ENCODE peak calls at places on chromosomes 7 and 10, in eight cellular contexts. One of them, this sample, is unnamed.

GRCh38 chr10:30284860-30285594 is 64.1 kb downstream of the MTPAP start:
- DNase-seq in T-cell: no peak
- DNase-seq in T follicular helper cell: no peak
- DNase-seq in H54: peak
- DNase-seq in activated T-cell treated with anti-CD3 and anti-CD28 coated beads, Interleukin-2, amount 50 U/mL, for 1 hour: no peak
- DNase-seq in stimulated activated CD4-positive, alpha-beta T cell treated with anti-CD3 and anti-CD28 coated beads, TNF-alpha, amount 100 ng/mL, for 1 hour: no peak
- DNase-seq in endothelial cell: peak
- DNase-seq in HepG2: no peak
- DNase-seq in this sample: peak

GRCh38 chr10:17075510-17075909 is 54.1 kb downstream of the CUBN start:
- DNase-seq in stimulated activated CD4-positive, alpha-beta T cell treated with anti-CD3 and anti-CD28 coated beads, TNF-alpha, amount 100 ng/mL, for 1 hour: no peak
- DNase-seq in activated T-cell treated with anti-CD3 and anti-CD28 coated beads, Interleukin-2, amount 50 U/mL, for 1 hour: no peak
- DNase-seq in endothelial cell: no peak
- DNase-seq in T-cell: no peak
- DNase-seq in T follicular helper cell: no peak
- DNase-seq in H54: no peak
- DNase-seq in HepG2: peak
- DNase-seq in this sample: peak

GRCh38 chr7:83732305-83732704 is 83.4 kb upstream of the SEMA3E start:
- DNase-seq in H54: no peak
- DNase-seq in endothelial cell: no peak
- DNase-seq in T-cell: no peak
- DNase-seq in activated T-cell treated with anti-CD3 and anti-CD28 coated beads, Interleukin-2, amount 50 U/mL, for 1 hour: no peak
- DNase-seq in T follicular helper cell: no peak
- DNase-seq in HepG2: no peak
- DNase-seq in stimulated activated CD4-positive, alpha-beta T cell treated with anti-CD3 and anti-CD28 coated beads, TNF-alpha, amount 100 ng/mL, for 1 hour: no peak
- DNase-seq in this sample: no peak

GRCh38 chr10:70552585-70552984 is 50.0 kb downstream of the PRF1 start:
- DNase-seq in HepG2: no peak
- DNase-seq in H54: no peak
- DNase-seq in stimulated activated CD4-positive, alpha-beta T cell treated with anti-CD3 and anti-CD28 coated beads, TNF-alpha, amount 100 ng/mL, for 1 hour: no peak
- DNase-seq in endothelial cell: no peak
- DNase-seq in activated T-cell treated with anti-CD3 and anti-CD28 coated beads, Interleukin-2, amount 50 U/mL, for 1 hour: no peak
- DNase-seq in T follicular helper cell: no peak
- DNase-seq in T-cell: no peak
- DNase-seq in this sample: no peak

GRCh38 chr10:103884681-103885139 is 29.3 kb upstream of the SH3PXD2A start:
- DNase-seq in T-cell: no peak
- DNase-seq in T follicular helper cell: no peak
- DNase-seq in stimulated activated CD4-positive, alpha-beta T cell treated with anti-CD3 and anti-CD28 coated beads, TNF-alpha, amount 100 ng/mL, for 1 hour: no peak
- DNase-seq in endothelial cell: peak
- DNase-seq in HepG2: peak
- DNase-seq in activated T-cell treated with anti-CD3 and anti-CD28 coated beads, Interleukin-2, amount 50 U/mL, for 1 hour: no peak
- DNase-seq in H54: peak
- DNase-seq in this sample: peak

GRCh38 chr10:102508506-102508905 is 4.7 kb downstream of the SUFU start:
- DNase-seq in T follicular helper cell: no peak
- DNase-seq in activated T-cell treated with anti-CD3 and anti-CD28 coated beads, Interleukin-2, amount 50 U/mL, for 1 hour: no peak
- DNase-seq in T-cell: no peak
- DNase-seq in HepG2: no peak
- DNase-seq in stimulated activated CD4-positive, alpha-beta T cell treated with anti-CD3 and anti-CD28 coated beads, TNF-alpha, amount 100 ng/mL, for 1 hour: no peak
- DNase-seq in H54: no peak
- DNase-seq in endothelial cell: no peak
- DNase-seq in this sample: no peak

GRCh38 chr10:130195746-130196294 is 59.6 kb downstream of the GLRX3 start:
- DNase-seq in HepG2: no peak
- DNase-seq in T-cell: no peak
- DNase-seq in activated T-cell treated with anti-CD3 and anti-CD28 coated beads, Interleukin-2, amount 50 U/mL, for 1 hour: no peak
- DNase-seq in stimulated activated CD4-positive, alpha-beta T cell treated with anti-CD3 and anti-CD28 coated beads, TNF-alpha, amount 100 ng/mL, for 1 hour: no peak
- DNase-seq in H54: no peak
- DNase-seq in T follicular helper cell: no peak
- DNase-seq in endothelial cell: no peak
- DNase-seq in this sample: no peak

GRCh38 chr7:84317536-84317935 is 122.9 kb upstream of the SEMA3A start:
- DNase-seq in activated T-cell treated with anti-CD3 and anti-CD28 coated beads, Interleukin-2, amount 50 U/mL, for 1 hour: no peak
- DNase-seq in stimulated activated CD4-positive, alpha-beta T cell treated with anti-CD3 and anti-CD28 coated beads, TNF-alpha, amount 100 ng/mL, for 1 hour: no peak
- DNase-seq in HepG2: no peak
- DNase-seq in T-cell: no peak
- DNase-seq in T follicular helper cell: no peak
- DNase-seq in endothelial cell: no peak
- DNase-seq in H54: no peak
- DNase-seq in this sample: peak

GRCh38 chr7:90401989-90402388 is 1.3 kb upstream of the CLDN12 start:
- DNase-seq in stimulated activated CD4-positive, alpha-beta T cell treated with anti-CD3 and anti-CD28 coated beads, TNF-alpha, amount 100 ng/mL, for 1 hour: no peak
- DNase-seq in activated T-cell treated with anti-CD3 and anti-CD28 coated beads, Interleukin-2, amount 50 U/mL, for 1 hour: no peak
- DNase-seq in T-cell: no peak
- DNase-seq in endothelial cell: no peak
- DNase-seq in H54: no peak
- DNase-seq in T follicular helper cell: no peak
- DNase-seq in HepG2: no peak
- DNase-seq in this sample: no peak

GRCh38 chr10:69703766-69704191 is 73.7 kb downstream of the FAM241B start:
- DNase-seq in HepG2: no peak
- DNase-seq in endothelial cell: no peak
- DNase-seq in T follicular helper cell: no peak
- DNase-seq in stimulated activated CD4-positive, alpha-beta T cell treated with anti-CD3 and anti-CD28 coated beads, TNF-alpha, amount 100 ng/mL, for 1 hour: no peak
- DNase-seq in T-cell: no peak
- DNase-seq in H54: no peak
- DNase-seq in activated T-cell treated with anti-CD3 and anti-CD28 coated beads, Interleukin-2, amount 50 U/mL, for 1 hour: no peak
- DNase-seq in this sample: peak

GRCh38 chr10:56605043-56605442 is 244.0 kb upstream of the ZWINT start:
- DNase-seq in T-cell: no peak
- DNase-seq in endothelial cell: no peak
- DNase-seq in HepG2: no peak
- DNase-seq in stimulated activated CD4-positive, alpha-beta T cell treated with anti-CD3 and anti-CD28 coated beads, TNF-alpha, amount 100 ng/mL, for 1 hour: no peak
- DNase-seq in T follicular helper cell: no peak
- DNase-seq in H54: no peak
- DNase-seq in activated T-cell treated with anti-CD3 and anti-CD28 coated beads, Interleukin-2, amount 50 U/mL, for 1 hour: no peak
- DNase-seq in this sample: no peak

GRCh38 chr7:93461350-93461749 is 113.2 kb downstream of the CALCR start:
- DNase-seq in T-cell: no peak
- DNase-seq in HepG2: no peak
- DNase-seq in endothelial cell: no peak
- DNase-seq in H54: no peak
- DNase-seq in T follicular helper cell: no peak
- DNase-seq in stimulated activated CD4-positive, alpha-beta T cell treated with anti-CD3 and anti-CD28 coated beads, TNF-alpha, amount 100 ng/mL, for 1 hour: no peak
- DNase-seq in activated T-cell treated with anti-CD3 and anti-CD28 coated beads, Interleukin-2, amount 50 U/mL, for 1 hour: no peak
- DNase-seq in this sample: no peak

GRCh38 chr10:114138581-114138980 is 35.4 kb downstream of the CCDC186 start:
- DNase-seq in HepG2: no peak
- DNase-seq in T-cell: no peak
- DNase-seq in T follicular helper cell: no peak
- DNase-seq in H54: no peak
- DNase-seq in stimulated activated CD4-positive, alpha-beta T cell treated with anti-CD3 and anti-CD28 coated beads, TNF-alpha, amount 100 ng/mL, for 1 hour: no peak
- DNase-seq in endothelial cell: no peak
- DNase-seq in activated T-cell treated with anti-CD3 and anti-CD28 coated beads, Interleukin-2, amount 50 U/mL, for 1 hour: no peak
- DNase-seq in this sample: no peak

GRCh38 chr10:67884313-67884841 is at the start of gene SIRT1:
- DNase-seq in HepG2: peak
- DNase-seq in activated T-cell treated with anti-CD3 and anti-CD28 coated beads, Interleukin-2, amount 50 U/mL, for 1 hour: peak
- DNase-seq in T follicular helper cell: peak
- DNase-seq in H54: peak
- DNase-seq in T-cell: peak
- DNase-seq in endothelial cell: peak
- DNase-seq in stimulated activated CD4-positive, alpha-beta T cell treated with anti-CD3 and anti-CD28 coated beads, TNF-alpha, amount 100 ng/mL, for 1 hour: peak
- DNase-seq in this sample: peak

GRCh38 chr10:58070964-58071363 is 196.7 kb downstream of the IPMK start:
- DNase-seq in H54: no peak
- DNase-seq in activated T-cell treated with anti-CD3 and anti-CD28 coated beads, Interleukin-2, amount 50 U/mL, for 1 hour: no peak
- DNase-seq in HepG2: no peak
- DNase-seq in stimulated activated CD4-positive, alpha-beta T cell treated with anti-CD3 and anti-CD28 coated beads, TNF-alpha, amount 100 ng/mL, for 1 hour: no peak
- DNase-seq in T-cell: no peak
- DNase-seq in T follicular helper cell: no peak
- DNase-seq in endothelial cell: no peak
- DNase-seq in this sample: no peak

GRCh38 chr10:30993155-30993554 is 38.5 kb downstream of the ZNF438 start:
- DNase-seq in endothelial cell: no peak
- DNase-seq in H54: no peak
- DNase-seq in T-cell: no peak
- DNase-seq in T follicular helper cell: no peak
- DNase-seq in stimulated activated CD4-positive, alpha-beta T cell treated with anti-CD3 and anti-CD28 coated beads, TNF-alpha, amount 100 ng/mL, for 1 hour: no peak
- DNase-seq in HepG2: no peak
- DNase-seq in activated T-cell treated with anti-CD3 and anti-CD28 coated beads, Interleukin-2, amount 50 U/mL, for 1 hour: no peak
- DNase-seq in this sample: no peak

GRCh38 chr7:158072889-158073730 is 514.5 kb downstream of the PTPRN2 start:
- DNase-seq in H54: no peak
- DNase-seq in T follicular helper cell: no peak
- DNase-seq in endothelial cell: no peak
- DNase-seq in activated T-cell treated with anti-CD3 and anti-CD28 coated beads, Interleukin-2, amount 50 U/mL, for 1 hour: no peak
- DNase-seq in HepG2: no peak
- DNase-seq in T-cell: no peak
- DNase-seq in stimulated activated CD4-positive, alpha-beta T cell treated with anti-CD3 and anti-CD28 coated beads, TNF-alpha, amount 100 ng/mL, for 1 hour: no peak
- DNase-seq in this sample: no peak

GRCh38 chr7:116727432-116728009 is 55.5 kb downstream of the MET start:
- DNase-seq in H54: no peak
- DNase-seq in stimulated activated CD4-positive, alpha-beta T cell treated with anti-CD3 and anti-CD28 coated beads, TNF-alpha, amount 100 ng/mL, for 1 hour: no peak
- DNase-seq in activated T-cell treated with anti-CD3 and anti-CD28 coated beads, Interleukin-2, amount 50 U/mL, for 1 hour: no peak
- DNase-seq in endothelial cell: no peak
- DNase-seq in T follicular helper cell: no peak
- DNase-seq in T-cell: no peak
- DNase-seq in HepG2: no peak
- DNase-seq in this sample: peak

GRCh38 chr10:74542077-74542476 is 284.3 kb upstream of the KAT6B start:
- DNase-seq in endothelial cell: no peak
- DNase-seq in T follicular helper cell: no peak
- DNase-seq in activated T-cell treated with anti-CD3 and anti-CD28 coated beads, Interleukin-2, amount 50 U/mL, for 1 hour: no peak
- DNase-seq in HepG2: no peak
- DNase-seq in H54: no peak
- DNase-seq in T-cell: no peak
- DNase-seq in stimulated activated CD4-positive, alpha-beta T cell treated with anti-CD3 and anti-CD28 coated beads, TNF-alpha, amount 100 ng/mL, for 1 hour: no peak
- DNase-seq in this sample: peak

GRCh38 chr10:101614957-101615759 is 27.0 kb downstream of the DPCD start:
- DNase-seq in T-cell: no peak
- DNase-seq in HepG2: no peak
- DNase-seq in activated T-cell treated with anti-CD3 and anti-CD28 coated beads, Interleukin-2, amount 50 U/mL, for 1 hour: no peak
- DNase-seq in endothelial cell: no peak
- DNase-seq in T follicular helper cell: no peak
- DNase-seq in stimulated activated CD4-positive, alpha-beta T cell treated with anti-CD3 and anti-CD28 coated beads, TNF-alpha, amount 100 ng/mL, for 1 hour: no peak
- DNase-seq in H54: no peak
- DNase-seq in this sample: no peak

GRCh38 chr7:132577206-132578049 is 1.2 kb upstream of the PLXNA4 start:
- DNase-seq in HepG2: no peak
- DNase-seq in stimulated activated CD4-positive, alpha-beta T cell treated with anti-CD3 and anti-CD28 coated beads, TNF-alpha, amount 100 ng/mL, for 1 hour: no peak
- DNase-seq in endothelial cell: peak
- DNase-seq in T-cell: no peak
- DNase-seq in activated T-cell treated with anti-CD3 and anti-CD28 coated beads, Interleukin-2, amount 50 U/mL, for 1 hour: no peak
- DNase-seq in H54: no peak
- DNase-seq in T follicular helper cell: no peak
- DNase-seq in this sample: peak

GRCh38 chr7:70640266-70640833 is 491.6 kb upstream of the GALNT17 start:
- DNase-seq in HepG2: no peak
- DNase-seq in T follicular helper cell: no peak
- DNase-seq in activated T-cell treated with anti-CD3 and anti-CD28 coated beads, Interleukin-2, amount 50 U/mL, for 1 hour: no peak
- DNase-seq in stimulated activated CD4-positive, alpha-beta T cell treated with anti-CD3 and anti-CD28 coated beads, TNF-alpha, amount 100 ng/mL, for 1 hour: no peak
- DNase-seq in H54: no peak
- DNase-seq in endothelial cell: no peak
- DNase-seq in T-cell: no peak
- DNase-seq in this sample: peak

GRCh38 chr7:123460616-123461015 is 73.8 kb downstream of the IQUB start:
- DNase-seq in H54: peak
- DNase-seq in T follicular helper cell: no peak
- DNase-seq in T-cell: no peak
- DNase-seq in stimulated activated CD4-positive, alpha-beta T cell treated with anti-CD3 and anti-CD28 coated beads, TNF-alpha, amount 100 ng/mL, for 1 hour: no peak
- DNase-seq in HepG2: no peak
- DNase-seq in endothelial cell: no peak
- DNase-seq in activated T-cell treated with anti-CD3 and anti-CD28 coated beads, Interleukin-2, amount 50 U/mL, for 1 hour: no peak
- DNase-seq in this sample: peak

GRCh38 chr10:133042816-133043215 is 44.9 kb upstream of the ADGRA1 start:
- DNase-seq in HepG2: no peak
- DNase-seq in endothelial cell: no peak
- DNase-seq in T-cell: no peak
- DNase-seq in activated T-cell treated with anti-CD3 and anti-CD28 coated beads, Interleukin-2, amount 50 U/mL, for 1 hour: no peak
- DNase-seq in stimulated activated CD4-positive, alpha-beta T cell treated with anti-CD3 and anti-CD28 coated beads, TNF-alpha, amount 100 ng/mL, for 1 hour: no peak
- DNase-seq in T follicular helper cell: no peak
- DNase-seq in H54: no peak
- DNase-seq in this sample: no peak

GRCh38 chr10:124072541-124072940 is 20.9 kb downstream of the CHST15 start:
- DNase-seq in activated T-cell treated with anti-CD3 and anti-CD28 coated beads, Interleukin-2, amount 50 U/mL, for 1 hour: no peak
- DNase-seq in HepG2: no peak
- DNase-seq in H54: no peak
- DNase-seq in T-cell: no peak
- DNase-seq in stimulated activated CD4-positive, alpha-beta T cell treated with anti-CD3 and anti-CD28 coated beads, TNF-alpha, amount 100 ng/mL, for 1 hour: no peak
- DNase-seq in T follicular helper cell: no peak
- DNase-seq in endothelial cell: no peak
- DNase-seq in this sample: no peak